ENCODE peak calls at places on chromosomes 5 and 9, in eight cellular contexts. Z, P, N, B, T, K, W and S are unnamed samples.

GRCh38 chr5:14922456-14922855 is 50.9 kb upstream of the ANKH start:
- DNase-seq in P (no peak), K (no peak), W (no peak), Z (no peak), T (no peak), N (peak), B (no peak), S (no peak)

GRCh38 chr5:87877023-87877422 is 391.6 kb downstream of the TMEM161B start:
- DNase-seq in K (no peak), N (no peak), P (no peak), W (no peak), B (peak), Z (no peak), T (no peak), S (no peak)

GRCh38 chr5:178522361-178522760 is 67.8 kb downstream of the COL23A1 start:
- DNase-seq in N (no peak), K (no peak), B (no peak), T (no peak), W (no peak), P (no peak), Z (no peak), S (no peak)

GRCh38 chr9:34036625-34037024 is 12.1 kb downstream of the UBAP2 start:
- DNase-seq in K (no peak), W (no peak), T (no peak), P (no peak), N (no peak), B (no peak), Z (no peak), S (no peak)

GRCh38 chr9:76895186-76895585 is 10.7 kb downstream of the PRUNE2 start:
- DNase-seq in W (no peak), B (peak), Z (no peak), N (no peak), K (no peak), T (no peak), P (no peak), S (peak)

GRCh38 chr5:172886974-172887491 is 53.0 kb downstream of the ERGIC1 start:
- DNase-seq in K (peak), W (no peak), B (peak), N (peak), T (no peak), Z (no peak), P (peak), S (peak)

GRCh38 chr5:124519396-124519795 is 227.0 kb downstream of the ZNF608 start:
- DNase-seq in B (peak), N (no peak), Z (no peak), W (no peak), T (no peak), K (no peak), P (no peak), S (peak)

GRCh38 chr9:111959960-111960359 is 63.3 kb downstream of the UGCG start:
- DNase-seq in Z (no peak), W (no peak), B (no peak), P (no peak), T (no peak), N (no peak), K (no peak), S (no peak)

GRCh38 chr5:106367281-106367680 is 1303.5 kb downstream of the EFNA5 start:
- DNase-seq in K (no peak), B (no peak), Z (no peak), P (no peak), W (no peak), T (no peak), N (no peak), S (no peak)

GRCh38 chr9:116370587-116370986 is 217.0 kb downstream of the PAPPA start:
- DNase-seq in K (no peak), N (no peak), T (no peak), W (no peak), P (no peak), Z (no peak), B (no peak), S (no peak)